ENCODE peak calls at places on chromosome 19, in six cellular contexts. One of them, this sample, is unnamed.

GRCh38 chr19:5113101-5113557 is 144.2 kb downstream of the KDM4B start:
- DNase-seq in PC-9: no peak
- DNase-seq in upper lobe of right lung: no peak
- DNase-seq in heart right ventricle: no peak
- DNase-seq in uterus: no peak
- DNase-seq in right atrium auricular region: no peak
- DNase-seq in this sample: no peak

GRCh38 chr19:30757836-30758617 is 385.8 kb downstream of the ZNF536 start:
- DNase-seq in PC-9: no peak
- DNase-seq in upper lobe of right lung: no peak
- DNase-seq in heart right ventricle: no peak
- DNase-seq in uterus: no peak
- DNase-seq in right atrium auricular region: no peak
- DNase-seq in this sample: no peak

GRCh38 chr19:17834350-17835181 is 13.2 kb downstream of the JAK3 start:
- DNase-seq in PC-9: no peak
- DNase-seq in upper lobe of right lung: no peak
- DNase-seq in heart right ventricle: no peak
- DNase-seq in uterus: no peak
- DNase-seq in right atrium auricular region: no peak
- DNase-seq in this sample: no peak

GRCh38 chr19:1674293-1674679 is 21.9 kb upstream of the TCF3 start:
- DNase-seq in PC-9: no peak
- DNase-seq in upper lobe of right lung: no peak
- DNase-seq in heart right ventricle: no peak
- DNase-seq in uterus: no peak
- DNase-seq in right atrium auricular region: no peak
- DNase-seq in this sample: no peak

GRCh38 chr19:4829001-4829712 is 2.4 kb downstream of the TICAM1 start:
- DNase-seq in PC-9: no peak
- DNase-seq in upper lobe of right lung: no peak
- DNase-seq in heart right ventricle: no peak
- DNase-seq in uterus: no peak
- DNase-seq in right atrium auricular region: no peak
- DNase-seq in this sample: no peak

GRCh38 chr19:16376649-16377048 is 52.0 kb downstream of the KLF2 start:
- DNase-seq in PC-9: no peak
- DNase-seq in upper lobe of right lung: no peak
- DNase-seq in heart right ventricle: no peak
- DNase-seq in uterus: peak
- DNase-seq in right atrium auricular region: no peak
- DNase-seq in this sample: peak

GRCh38 chr19:13691569-13691968 is 72.8 kb upstream of the MRI1 start:
- DNase-seq in PC-9: no peak
- DNase-seq in upper lobe of right lung: no peak
- DNase-seq in heart right ventricle: no peak
- DNase-seq in uterus: no peak
- DNase-seq in right atrium auricular region: no peak
- DNase-seq in this sample: no peak

GRCh38 chr19:35556025-35556590 is 7.3 kb downstream of the ATP4A start:
- DNase-seq in PC-9: no peak
- DNase-seq in upper lobe of right lung: no peak
- DNase-seq in heart right ventricle: no peak
- DNase-seq in uterus: no peak
- DNase-seq in right atrium auricular region: no peak
- DNase-seq in this sample: no peak

GRCh38 chr19:33484226-33484774 is 37.3 kb downstream of the PEPD start:
- DNase-seq in PC-9: no peak
- DNase-seq in upper lobe of right lung: no peak
- DNase-seq in heart right ventricle: no peak
- DNase-seq in uterus: no peak
- DNase-seq in right atrium auricular region: no peak
- DNase-seq in this sample: no peak

GRCh38 chr19:2661615-2662014 is 40.9 kb downstream of the GNG7 start:
- DNase-seq in PC-9: no peak
- DNase-seq in upper lobe of right lung: no peak
- DNase-seq in heart right ventricle: no peak
- DNase-seq in uterus: no peak
- DNase-seq in right atrium auricular region: no peak
- DNase-seq in this sample: no peak

GRCh38 chr19:30406220-30406944 is 34.2 kb downstream of the ZNF536 start:
- DNase-seq in PC-9: no peak
- DNase-seq in upper lobe of right lung: no peak
- DNase-seq in heart right ventricle: peak
- DNase-seq in uterus: no peak
- DNase-seq in right atrium auricular region: no peak
- DNase-seq in this sample: no peak

GRCh38 chr19:42420055-42420544 is 7.1 kb downstream of the LIPE start:
- DNase-seq in PC-9: peak
- DNase-seq in upper lobe of right lung: peak
- DNase-seq in heart right ventricle: peak
- DNase-seq in uterus: no peak
- DNase-seq in right atrium auricular region: no peak
- DNase-seq in this sample: peak

GRCh38 chr19:31164666-31165265 is 184.5 kb downstream of the TSHZ3 start:
- DNase-seq in PC-9: no peak
- DNase-seq in upper lobe of right lung: no peak
- DNase-seq in heart right ventricle: no peak
- DNase-seq in uterus: no peak
- DNase-seq in right atrium auricular region: no peak
- DNase-seq in this sample: no peak

GRCh38 chr19:512548-513365 is 5.5 kb downstream of the TPGS1 start:
- DNase-seq in PC-9: no peak
- DNase-seq in upper lobe of right lung: peak
- DNase-seq in heart right ventricle: no peak
- DNase-seq in uterus: no peak
- DNase-seq in right atrium auricular region: no peak
- DNase-seq in this sample: no peak

GRCh38 chr19:513368-514165 is 6.3 kb downstream of the TPGS1 start:
- DNase-seq in PC-9: no peak
- DNase-seq in upper lobe of right lung: no peak
- DNase-seq in heart right ventricle: no peak
- DNase-seq in uterus: no peak
- DNase-seq in right atrium auricular region: no peak
- DNase-seq in this sample: no peak

GRCh38 chr19:508204-509150 is 1.2 kb downstream of the TPGS1 start:
- DNase-seq in PC-9: no peak
- DNase-seq in upper lobe of right lung: no peak
- DNase-seq in heart right ventricle: no peak
- DNase-seq in uterus: no peak
- DNase-seq in right atrium auricular region: no peak
- DNase-seq in this sample: no peak

GRCh38 chr19:511101-511841 is 4.0 kb downstream of the TPGS1 start:
- DNase-seq in PC-9: no peak
- DNase-seq in upper lobe of right lung: peak
- DNase-seq in heart right ventricle: no peak
- DNase-seq in uterus: no peak
- DNase-seq in right atrium auricular region: no peak
- DNase-seq in this sample: no peak

GRCh38 chr19:510606-511100 is 3.4 kb downstream of the TPGS1 start:
- DNase-seq in PC-9: peak
- DNase-seq in upper lobe of right lung: peak
- DNase-seq in heart right ventricle: peak
- DNase-seq in uterus: peak
- DNase-seq in right atrium auricular region: peak
- DNase-seq in this sample: no peak
- H3K27ac ChIP-seq in PC-9: no peak
- H3K27ac ChIP-seq in upper lobe of right lung: peak
- H3K27ac ChIP-seq in heart right ventricle: peak
- H3K27ac ChIP-seq in uterus: peak
- H3K27ac ChIP-seq in right atrium auricular region: peak
- H3K27ac ChIP-seq in this sample: peak

GRCh38 chr19:39163621-39164020 is 33.1 kb upstream of the NCCRP1 start:
- DNase-seq in PC-9: no peak
- DNase-seq in upper lobe of right lung: no peak
- DNase-seq in heart right ventricle: no peak
- DNase-seq in uterus: no peak
- DNase-seq in right atrium auricular region: no peak
- DNase-seq in this sample: no peak
- TF ChIP-seq CTCF in PC-9: no peak
- TF ChIP-seq CTCF in upper lobe of right lung: no peak
- TF ChIP-seq CTCF in heart right ventricle: no peak
- TF ChIP-seq CTCF in uterus: no peak
- TF ChIP-seq CTCF in right atrium auricular region: no peak
- TF ChIP-seq CTCF in this sample: no peak

GRCh38 chr19:10660346-10660745 is 6.2 kb downstream of the ILF3 start:
- DNase-seq in PC-9: peak
- DNase-seq in upper lobe of right lung: no peak
- DNase-seq in heart right ventricle: no peak
- DNase-seq in uterus: no peak
- DNase-seq in right atrium auricular region: no peak
- DNase-seq in this sample: no peak

GRCh38 chr19:10662384-10663251 is 8.5 kb downstream of the ILF3 start:
- DNase-seq in PC-9: no peak
- DNase-seq in upper lobe of right lung: no peak
- DNase-seq in heart right ventricle: no peak
- DNase-seq in uterus: no peak
- DNase-seq in right atrium auricular region: no peak
- DNase-seq in this sample: no peak

GRCh38 chr19:10667867-10668266 is 13.7 kb downstream of the ILF3 start:
- DNase-seq in PC-9: no peak
- DNase-seq in upper lobe of right lung: no peak
- DNase-seq in heart right ventricle: no peak
- DNase-seq in uterus: no peak
- DNase-seq in right atrium auricular region: no peak
- DNase-seq in this sample: no peak

DNA sequence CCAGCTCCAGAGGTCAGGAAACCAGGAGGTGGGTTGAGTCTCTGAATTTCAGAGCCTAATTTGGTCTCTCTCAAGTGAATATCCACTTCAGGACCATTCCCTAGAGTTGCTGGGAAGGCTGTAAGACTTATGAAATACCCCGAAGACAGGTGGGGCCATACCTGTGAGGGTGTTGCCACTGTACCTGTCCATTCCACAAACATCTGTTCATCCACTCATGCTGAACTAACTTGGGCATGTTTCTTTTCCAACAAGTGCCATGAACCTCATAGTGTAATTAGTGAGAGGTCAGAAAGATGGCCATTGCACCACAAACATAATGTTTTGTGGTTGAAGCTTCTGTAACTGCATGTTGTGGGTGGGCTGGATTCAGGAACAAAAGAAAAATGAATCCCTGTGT is 7.8 kb downstream of the ILF3 start:
- DNase-seq in PC-9: no peak
- DNase-seq in upper lobe of right lung: no peak
- DNase-seq in heart right ventricle: no peak
- DNase-seq in uterus: no peak
- DNase-seq in right atrium auricular region: no peak
- DNase-seq in this sample: no peak
- H3K27ac ChIP-seq in PC-9: no peak
- H3K27ac ChIP-seq in upper lobe of right lung: no peak
- H3K27ac ChIP-seq in heart right ventricle: no peak
- H3K27ac ChIP-seq in uterus: no peak
- H3K27ac ChIP-seq in right atrium auricular region: no peak
- H3K27ac ChIP-seq in this sample: no peak

DNA sequence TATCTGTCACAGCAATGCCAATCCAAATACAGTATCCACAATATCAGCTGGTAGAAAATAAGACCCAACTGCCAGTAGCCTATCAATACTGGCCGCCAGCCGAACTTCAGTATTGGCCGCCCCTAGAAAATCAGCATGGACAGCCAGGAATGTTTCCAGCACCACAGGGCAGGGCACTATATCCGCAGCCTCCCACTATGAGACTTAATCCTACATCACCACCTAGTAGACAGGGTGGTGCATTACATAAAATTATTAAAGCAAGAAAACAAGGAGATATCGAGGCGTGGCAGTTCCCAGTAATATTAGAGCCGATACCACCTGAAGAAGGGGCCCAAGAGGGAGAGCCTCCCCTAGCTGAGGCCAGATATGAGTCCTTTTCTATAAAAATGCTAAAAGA is 111.3 kb downstream of the ZNF486 start:
- DNase-seq in PC-9: peak
- DNase-seq in upper lobe of right lung: no peak
- DNase-seq in heart right ventricle: no peak
- DNase-seq in uterus: peak
- DNase-seq in right atrium auricular region: no peak
- DNase-seq in this sample: no peak
- TF ChIP-seq CTCF in PC-9: peak
- TF ChIP-seq CTCF in upper lobe of right lung: no peak
- TF ChIP-seq CTCF in heart right ventricle: peak
- TF ChIP-seq CTCF in uterus: peak
- TF ChIP-seq CTCF in right atrium auricular region: peak
- TF ChIP-seq CTCF in this sample: no peak

This sample was measured in RWPE1.